ENCODE peak calls at places on chromosome 13, in ten cellular contexts. B is Right ventricle myocardium superior, W is amniotic stem cell, J is SJSA1, N is GM12865, L is progenitor cell of endocrine pancreas, G is Caco-2, F is T-cell, Z is T47D, E is bronchial epithelial cell. D is an unnamed sample.

GRCh38 chr13:106133025-106133424 is 402.4 kb downstream of the EFNB2 start:
- DNase-seq in J (peak), W (peak), E (peak), G (no peak), F (no peak), B (no peak), N (no peak), Z (no peak), L (no peak), D (no peak)

GRCh38 chr13:51998723-51999471 is 12.4 kb downstream of the ATP7B start:
- DNase-seq in E (no peak), B (no peak), W (no peak), N (no peak), J (no peak), L (no peak), F (no peak), Z (no peak), G (peak), D (no peak)

GRCh38 chr13:21929400-21929799 is 258.5 kb downstream of the FGF9 start:
- DNase-seq in E (no peak), F (no peak), J (no peak), W (no peak), B (no peak), N (no peak), Z (no peak), G (no peak), L (no peak), D (no peak)

GRCh38 chr13:100512422-100512821 is 76.2 kb downstream of the GGACT start:
- DNase-seq in G (no peak), F (no peak), W (no peak), Z (no peak), N (no peak), J (peak), E (no peak), L (no peak), B (no peak), D (no peak)

GRCh38 chr13:108924154-108924940 is 294.9 kb downstream of the MYO16 start:
- DNase-seq in L (no peak), E (peak), Z (no peak), B (no peak), F (no peak), W (no peak), N (no peak), J (no peak), G (no peak), D (no peak)

GRCh38 chr13:113493315-113493951 is 2.9 kb upstream of the DCUN1D2 start:
- DNase-seq in J (peak), G (peak), E (peak), Z (peak), F (no peak), L (no peak), N (peak), W (peak), B (no peak), D (no peak)

GRCh38 chr13:113639661-113640262 is 18.2 kb downstream of the ATP4B start:
- DNase-seq in Z (no peak), N (no peak), G (no peak), W (no peak), E (no peak), B (no peak), L (no peak), J (no peak), F (no peak), D (no peak)

GRCh38 chr13:35791191-35791902 is 314.9 kb upstream of the MAB21L1 start:
- DNase-seq in W (peak), J (peak), E (peak), F (no peak), B (no peak), Z (no peak), G (no peak), L (no peak), N (no peak), D (no peak)

GRCh38 chr13:109840201-109840892 is 54.0 kb upstream of the IRS2 start:
- DNase-seq in B (no peak), F (no peak), W (no peak), L (no peak), G (no peak), N (no peak), J (peak), Z (no peak), E (peak), D (no peak)

GRCh38 chr13:36918246-36919060 is 1.6 kb downstream of the SMAD9 start:
- DNase-seq in Z (peak), N (peak), B (no peak), J (no peak), E (no peak), G (no peak), L (no peak), F (no peak), W (no peak), D (no peak)

GRCh38 chr13:31121327-31122140 is 40.2 kb downstream of the HSPH1 start:
- DNase-seq in F (no peak), J (no peak), B (no peak), Z (no peak), L (no peak), G (no peak), W (no peak), N (no peak), E (no peak), D (no peak)

GRCh38 chr13:27008733-27009132 is 162.9 kb downstream of the USP12 start:
- DNase-seq in N (no peak), W (no peak), B (no peak), F (no peak), G (no peak), L (no peak), E (no peak), Z (no peak), J (no peak), D (no peak)

GRCh38 chr13:93235258-93236015 is 8.8 kb downstream of the GPC6 start:
- DNase-seq in B (no peak), N (no peak), J (no peak), Z (no peak), F (no peak), E (no peak), W (no peak), L (no peak), G (no peak), D (no peak)

GRCh38 chr13:53250272-53250875 is 221.8 kb downstream of the OLFM4 start:
- DNase-seq in W (peak), L (peak), F (no peak), J (peak), B (no peak), Z (no peak), G (peak), E (peak), N (peak), D (no peak)

GRCh38 chr13:78806457-78806856 is 147.5 kb upstream of the OBI1 start:
- DNase-seq in J (no peak), F (no peak), Z (no peak), G (peak), E (no peak), N (peak), B (no peak), W (no peak), L (no peak), D (no peak)

GRCh38 chr13:41588899-41589298 is 131.5 kb downstream of the RGCC start:
- DNase-seq in B (no peak), N (no peak), J (peak), E (peak), Z (no peak), W (peak), F (no peak), G (no peak), L (no peak), D (no peak)

GRCh38 chr13:43196171-43196611 is 172.8 kb downstream of the DNAJC15 start:
- DNase-seq in L (no peak), E (no peak), W (no peak), Z (no peak), G (no peak), F (no peak), N (no peak), J (no peak), B (peak), D (no peak)

GRCh38 chr13:110759710-110760109 is 46.2 kb downstream of the ING1 start:
- DNase-seq in G (no peak), F (no peak), N (no peak), W (no peak), J (no peak), E (peak), L (no peak), Z (no peak), B (no peak), D (no peak)

GRCh38 chr13:39051157-39051556 is 12.9 kb downstream of the NHLRC3 start:
- DNase-seq in W (peak), Z (no peak), L (no peak), J (peak), N (peak), G (no peak), B (no peak), F (no peak), E (peak), D (no peak)

GRCh38 chr13:32894589-32895001 is 121.6 kb upstream of the KL start:
- DNase-seq in B (no peak), Z (no peak), J (no peak), N (no peak), F (no peak), E (peak), L (no peak), W (no peak), G (no peak), D (no peak)

GRCh38 chr13:78602561-78603239 is 652 bp downstream of the POU4F1 start:
- DNase-seq in G (no peak), F (no peak), L (no peak), J (no peak), Z (no peak), N (peak), E (no peak), B (no peak), W (no peak), D (no peak)

GRCh38 chr13:33728271-33729037 is 89.5 kb upstream of the RFC3 start:
- DNase-seq in W (no peak), B (peak), Z (no peak), F (no peak), E (peak), J (no peak), G (no peak), L (no peak), N (peak), D (no peak)

GRCh38 chr13:106104281-106104901 is 431.1 kb downstream of the EFNB2 start:
- DNase-seq in G (peak), N (no peak), Z (no peak), F (no peak), J (peak), W (peak), B (no peak), L (no peak), E (peak), D (no peak)

GRCh38 chr13:102392810-102393209 is 9.0 kb downstream of the FGF14 start:
- DNase-seq in J (no peak), B (no peak), W (no peak), E (peak), G (no peak), Z (no peak), F (no peak), N (no peak), L (no peak), D (no peak)

GRCh38 chr13:72839831-72840426 is 58.0 kb downstream of the PIBF1 start:
- DNase-seq in E (peak), F (peak), W (peak), N (peak), B (no peak), J (peak), L (peak), Z (peak), G (peak), D (peak)

GRCh38 chr13:25886438-25887214 is 165.2 kb downstream of the SHISA2 start:
- DNase-seq in N (no peak), G (no peak), E (peak), W (peak), Z (no peak), J (peak), L (no peak), B (no peak), F (no peak), D (no peak)

GRCh38 chr13:76972430-76972829 is 19.5 kb upstream of the CLN5 start:
- DNase-seq in W (no peak), Z (no peak), L (no peak), B (no peak), N (no peak), F (no peak), J (no peak), G (no peak), E (no peak), D (no peak)

GRCh38 chr13:66430266-66430665 is 799.9 kb downstream of the PCDH9 start:
- DNase-seq in L (no peak), B (no peak), W (no peak), N (no peak), E (no peak), G (no peak), Z (no peak), F (no peak), J (no peak), D (no peak)

GRCh38 chr13:112994781-112995355 is 25.9 kb downstream of the MCF2L start:
- DNase-seq in Z (no peak), N (no peak), B (no peak), E (no peak), L (no peak), F (no peak), W (no peak), G (no peak), J (no peak), D (no peak)

GRCh38 chr13:83929147-83929546 is 46.9 kb upstream of the SLITRK1 start:
- DNase-seq in W (no peak), B (no peak), G (no peak), F (no peak), L (no peak), N (no peak), J (no peak), E (no peak), Z (no peak), D (no peak)